ENCODE peak calls at places on chromosomes 11 and 22, in four cellular contexts. One of them, this sample, is unnamed.

GRCh38 chr11:66337103-66337899 is 1.1 kb upstream of the RIN1 start:
- DNase-seq in H1: no peak
- DNase-seq in K562: no peak
- DNase-seq in GM12878: no peak
- DNase-seq in this sample: no peak

GRCh38 chr11:69277074-69277809 is 16.7 kb upstream of the MYEOV start:
- DNase-seq in H1: no peak
- DNase-seq in K562: no peak
- DNase-seq in GM12878: peak
- DNase-seq in this sample: no peak

GRCh38 chr11:18137186-18137800 is 4.9 kb downstream of the MRGPRX3 start:
- DNase-seq in H1: no peak
- DNase-seq in K562: no peak
- DNase-seq in GM12878: no peak
- DNase-seq in this sample: no peak

GRCh38 chr11:9972917-9973504 is 309.1 kb downstream of the SWAP70 start:
- DNase-seq in H1: no peak
- DNase-seq in K562: peak
- DNase-seq in GM12878: no peak
- DNase-seq in this sample: peak

GRCh38 chr11:134882671-134883318 is 470.8 kb upstream of the B3GAT1 start:
- DNase-seq in H1: no peak
- DNase-seq in K562: no peak
- DNase-seq in GM12878: no peak
- DNase-seq in this sample: no peak

GRCh38 chr11:118705111-118705741 is 25.8 kb upstream of the TREH start:
- DNase-seq in H1: no peak
- DNase-seq in K562: no peak
- DNase-seq in GM12878: no peak
- DNase-seq in this sample: no peak

GRCh38 chr22:20419664-20419951 is 18.0 kb downstream of the SCARF2 start:
- DNase-seq in H1: no peak
- DNase-seq in K562: no peak
- DNase-seq in GM12878: no peak
- DNase-seq in this sample: no peak

GRCh38 chr11:92457250-92457649 is 232.6 kb downstream of the FAT3 start:
- DNase-seq in H1: no peak
- DNase-seq in K562: no peak
- DNase-seq in GM12878: no peak
- DNase-seq in this sample: no peak

GRCh38 chr11:57781529-57781943 is 19.9 kb downstream of the CTNND1 start:
- DNase-seq in H1: no peak
- DNase-seq in K562: peak
- DNase-seq in GM12878: no peak
- DNase-seq in this sample: no peak

GRCh38 chr11:17760102-17761029 is 25.8 kb downstream of the KCNC1 start:
- DNase-seq in H1: peak
- DNase-seq in K562: peak
- DNase-seq in GM12878: peak
- DNase-seq in this sample: peak

GRCh38 chr11:21811572-21811971 is 381.3 kb upstream of the ANO5 start:
- DNase-seq in H1: no peak
- DNase-seq in K562: no peak
- DNase-seq in GM12878: no peak
- DNase-seq in this sample: peak

GRCh38 chr11:87804176-87804575 is 371.1 kb downstream of the RAB38 start:
- DNase-seq in H1: no peak
- DNase-seq in K562: no peak
- DNase-seq in GM12878: no peak
- DNase-seq in this sample: no peak
- TF ChIP-seq ATF2 in H1: no peak
- TF ChIP-seq ATF2 in K562: no peak
- TF ChIP-seq ATF2 in GM12878: no peak
- TF ChIP-seq ATF2 in this sample: no peak

DNA sequence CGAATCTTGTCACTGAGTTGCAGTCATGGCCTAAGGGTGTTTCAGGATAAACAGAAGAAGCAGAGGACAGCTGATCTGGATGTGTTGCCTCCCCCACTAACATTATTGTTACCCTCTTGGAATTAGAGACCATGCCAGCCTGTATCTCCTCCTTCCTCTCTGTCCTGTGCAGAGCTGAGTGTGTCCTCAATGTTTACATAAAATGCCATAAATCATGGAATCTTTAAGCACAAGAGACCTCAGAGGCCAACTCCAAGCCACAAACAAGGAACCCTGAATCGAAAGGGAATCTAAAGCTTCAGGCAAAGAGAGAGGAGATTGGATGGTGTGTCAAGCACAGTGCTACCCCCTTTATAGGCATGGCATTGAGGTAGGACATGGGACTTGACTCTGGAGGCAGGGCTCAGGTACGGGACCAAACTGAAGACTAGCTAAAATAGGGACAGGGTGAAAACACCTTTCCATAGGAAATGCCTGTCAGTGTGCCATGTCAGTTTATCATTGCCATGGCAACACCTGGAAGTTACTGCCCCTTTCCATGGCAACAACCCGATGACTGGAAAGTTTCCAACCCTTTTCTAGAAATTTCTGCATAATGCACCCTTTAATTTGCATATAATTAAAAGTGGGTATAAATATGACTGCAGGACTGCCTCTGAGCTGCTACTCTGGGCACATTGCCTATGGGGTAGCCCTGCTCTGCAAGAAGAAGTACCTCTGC is 489.6 kb downstream of the MIAT start:
- DNase-seq in H1: no peak
- DNase-seq in K562: no peak
- DNase-seq in GM12878: no peak
- DNase-seq in this sample: no peak
- TF ChIP-seq EP300 in H1: no peak
- TF ChIP-seq EP300 in K562: no peak
- TF ChIP-seq EP300 in GM12878: no peak
- TF ChIP-seq EP300 in this sample: no peak

GRCh38 chr11:115580927-115581680 is 76.9 kb upstream of the CADM1 start:
- DNase-seq in H1: no peak
- DNase-seq in K562: no peak
- DNase-seq in GM12878: no peak
- DNase-seq in this sample: no peak

GRCh38 chr11:115579181-115579825 is 75.1 kb upstream of the CADM1 start:
- DNase-seq in H1: no peak
- DNase-seq in K562: no peak
- DNase-seq in GM12878: no peak
- DNase-seq in this sample: no peak

GRCh38 chr11:115578275-115578674 is 74.1 kb upstream of the CADM1 start:
- DNase-seq in H1: no peak
- DNase-seq in K562: no peak
- DNase-seq in GM12878: no peak
- DNase-seq in this sample: no peak

GRCh38 chr11:115581871-115582639 is 77.8 kb upstream of the CADM1 start:
- DNase-seq in H1: peak
- DNase-seq in K562: no peak
- DNase-seq in GM12878: no peak
- DNase-seq in this sample: no peak

GRCh38 chr11:115580416-115580815 is 76.2 kb upstream of the CADM1 start:
- DNase-seq in H1: no peak
- DNase-seq in K562: no peak
- DNase-seq in GM12878: no peak
- DNase-seq in this sample: no peak
- TF ChIP-seq ATF2 in H1: no peak
- TF ChIP-seq ATF2 in K562: no peak
- TF ChIP-seq ATF2 in GM12878: no peak
- TF ChIP-seq ATF2 in this sample: no peak

GRCh38 chr22:41448189-41448808 is 1.7 kb upstream of the TOB2 start:
- DNase-seq in H1: peak
- DNase-seq in K562: peak
- DNase-seq in GM12878: peak
- DNase-seq in this sample: peak
- TF ChIP-seq EP300 in H1: no peak
- TF ChIP-seq EP300 in K562: no peak
- TF ChIP-seq EP300 in GM12878: peak
- TF ChIP-seq EP300 in this sample: peak

GRCh38 chr11:279040-279965 is 1.1 kb downstream of the NLRP6 start:
- DNase-seq in H1: no peak
- DNase-seq in K562: no peak
- DNase-seq in GM12878: no peak
- DNase-seq in this sample: no peak
- TF ChIP-seq ATF2 in H1: no peak
- TF ChIP-seq ATF2 in K562: no peak
- TF ChIP-seq ATF2 in GM12878: no peak
- TF ChIP-seq ATF2 in this sample: no peak

DNA sequence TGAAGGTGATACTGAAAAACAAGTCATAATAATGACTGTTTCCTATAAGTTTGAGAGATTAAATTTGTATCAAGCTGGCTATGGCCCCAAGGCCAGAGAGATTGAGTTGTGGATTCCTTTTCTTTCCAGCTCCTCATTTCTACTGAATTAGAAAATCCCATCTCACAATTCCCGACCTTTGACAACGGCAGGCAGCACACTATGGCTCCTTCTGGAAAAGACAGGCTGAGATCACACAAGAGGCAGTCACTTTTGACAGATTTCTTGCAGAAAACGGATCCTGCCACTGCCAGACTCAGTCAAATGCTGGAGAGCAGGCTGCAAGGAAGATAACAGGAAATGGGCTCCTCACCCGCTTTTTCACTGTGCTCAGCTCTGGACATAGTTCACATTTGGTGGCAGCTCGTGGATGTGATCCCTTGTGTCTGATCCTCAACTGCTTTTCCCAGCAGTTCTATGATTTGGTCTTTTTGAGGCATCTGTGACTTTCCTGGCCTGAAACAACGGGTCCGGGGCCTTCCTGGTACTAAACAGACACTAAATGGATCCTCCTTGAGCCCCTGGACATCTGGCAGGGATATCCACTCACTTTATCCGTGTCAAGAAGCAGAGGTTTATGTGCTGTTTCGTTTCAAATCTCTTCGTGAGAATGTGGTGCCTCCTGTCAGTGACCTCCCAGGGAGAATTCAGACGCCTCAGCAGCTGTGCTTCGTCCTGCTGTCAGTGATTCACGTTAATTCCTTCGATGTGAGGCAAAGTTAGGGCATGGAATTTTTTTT is 26.1 kb upstream of the RTL6 start:
- DNase-seq in H1: no peak
- DNase-seq in K562: no peak
- DNase-seq in GM12878: no peak
- DNase-seq in this sample: no peak
- TF ChIP-seq EP300 in H1: no peak
- TF ChIP-seq EP300 in K562: no peak
- TF ChIP-seq EP300 in GM12878: no peak
- TF ChIP-seq EP300 in this sample: no peak

DNA sequence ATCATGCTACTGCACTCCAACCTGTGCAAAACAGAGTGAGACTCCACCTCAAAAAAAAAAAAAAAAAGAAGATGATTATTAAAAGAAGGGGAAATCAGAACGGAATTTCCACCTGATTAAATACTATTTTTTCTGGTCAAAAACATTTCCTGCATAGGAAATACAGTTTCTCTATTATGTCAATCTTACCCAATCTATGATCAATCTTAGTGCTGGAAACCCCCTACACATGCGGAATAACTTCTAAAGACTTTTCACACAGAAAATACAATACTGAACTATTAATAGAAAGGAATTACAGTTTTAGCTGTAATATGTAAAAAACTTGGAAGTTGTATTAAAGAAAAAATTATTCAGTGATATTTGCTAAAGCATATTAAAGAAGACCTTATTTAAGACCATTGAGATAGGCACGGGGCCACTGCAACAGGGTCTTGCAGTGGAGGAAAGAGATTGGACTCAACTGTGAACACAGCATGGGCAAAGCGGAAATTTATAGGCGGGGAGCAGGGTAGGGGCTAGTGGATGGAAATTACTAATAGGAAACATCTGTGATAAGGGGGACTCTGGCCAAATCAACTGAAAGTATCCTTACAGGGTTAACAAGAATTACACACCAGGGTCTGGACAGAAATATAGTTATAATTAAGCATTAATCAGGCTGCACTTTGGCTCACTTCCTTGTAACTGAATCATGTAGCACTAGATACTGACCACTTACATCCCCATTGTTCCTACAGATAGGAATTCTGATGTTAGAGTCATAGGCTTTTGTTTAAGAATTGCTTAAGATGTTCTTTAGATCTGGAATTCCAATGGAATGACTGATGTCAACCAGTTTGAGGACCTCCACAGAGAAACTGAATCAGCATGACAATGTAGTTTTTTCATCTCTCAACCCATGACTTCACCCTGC is 411.5 kb upstream of the DDI1 start:
- DNase-seq in H1: no peak
- DNase-seq in K562: no peak
- DNase-seq in GM12878: no peak
- DNase-seq in this sample: no peak
- TF ChIP-seq ATF2 in H1: no peak
- TF ChIP-seq ATF2 in K562: no peak
- TF ChIP-seq ATF2 in GM12878: no peak
- TF ChIP-seq ATF2 in this sample: no peak

DNA sequence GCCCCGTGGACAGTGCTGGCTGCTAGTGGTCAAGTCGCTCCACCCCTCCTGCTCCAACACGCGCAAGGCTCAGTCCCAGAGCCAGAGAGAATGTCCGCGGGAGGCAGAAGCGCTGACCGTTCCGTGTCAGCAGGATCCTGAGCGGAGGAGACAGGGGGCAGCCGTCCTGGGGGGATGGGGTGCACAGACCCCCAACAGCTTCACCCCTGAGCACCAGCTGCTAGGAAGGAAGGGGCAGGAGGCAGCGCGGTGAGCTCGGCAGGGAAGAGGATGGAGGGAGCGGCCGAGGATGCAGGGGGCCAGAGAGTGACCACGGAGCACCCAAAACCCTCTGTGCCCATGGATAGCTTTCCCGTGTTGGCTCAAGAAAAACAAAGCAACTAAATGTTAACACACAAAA is 6.4 kb upstream of the TTLL8 start:
- DNase-seq in H1: no peak
- DNase-seq in K562: no peak
- DNase-seq in GM12878: no peak
- DNase-seq in this sample: no peak
- TF ChIP-seq EP300 in H1: no peak
- TF ChIP-seq EP300 in K562: no peak
- TF ChIP-seq EP300 in GM12878: no peak
- TF ChIP-seq EP300 in this sample: no peak